ENCODE peak calls at places on chromosomes 2 and 18, in nine cellular contexts. T is upper lobe of right lung, J is lower leg skin, U is fibroblast of mammary gland, I is fibroblast of the aortic adventitia, D is fibroblast of lung, E is body of pancreas, H is dorsolateral prefrontal cortex, N is PC-9. G is an unnamed sample.

GRCh38 chr2:217555075-217555876 is 447.5 kb downstream of the TNS1 start:
- DNase-seq in H (no peak), T (no peak), N (no peak), U (no peak), I (peak; percentile 13), J (peak; percentile 20), E (no peak), D (peak; percentile 8), G (no peak)

GRCh38 chr2:226725096-226725495 is 74.5 kb downstream of the IRS1 start:
- DNase-seq in I (no peak), U (no peak), T (no peak), D (no peak), E (no peak), H (no peak), J (no peak), N (no peak), G (no peak)

GRCh38 chr2:4962419-4962818 is 729.8 kb upstream of the SOX11 start:
- DNase-seq in E (no peak), J (no peak), N (no peak), D (no peak), U (no peak), T (no peak), I (no peak), H (no peak), G (no peak)

GRCh38 chr18:26429535-26429934 is 118.8 kb downstream of the KCTD1 start:
- DNase-seq in D (peak; percentile 85), N (peak; percentile 75), U (peak; percentile 90), T (no peak), J (no peak), E (no peak), H (no peak), I (peak; percentile 73), G (peak; percentile 81)

GRCh38 chr2:150030440-150030839 is 442.9 kb upstream of the MMADHC start:
- DNase-seq in H (no peak), D (no peak), E (no peak), T (no peak), J (no peak), I (no peak), N (no peak), U (no peak), G (no peak)

GRCh38 chr2:2826621-2827020 is 495.5 kb upstream of the MYT1L start:
- DNase-seq in T (no peak), I (no peak), D (no peak), J (no peak), N (no peak), U (no peak), H (no peak), E (no peak), G (no peak)

GRCh38 chr2:170162261-170162612 is 15.7 kb upstream of the MYO3B start:
- DNase-seq in J (no peak), I (no peak), E (no peak), U (peak; percentile 51), N (peak; percentile 91), T (no peak), H (no peak), D (peak; percentile 63), G (no peak)

GRCh38 chr2:113124984-113125855 is 2.2 kb upstream of the IL1RN start:
- DNase-seq in H (no peak), I (no peak), D (no peak), N (no peak), T (no peak), E (no peak), U (peak; percentile 29), J (no peak), G (no peak)

GRCh38 chr2:212923393-212923792 is 228.0 kb downstream of the IKZF2 start:
- DNase-seq in H (no peak), U (no peak), J (no peak), T (no peak), D (no peak), I (no peak), E (no peak), N (peak; percentile 35), G (no peak)

GRCh38 chr2:219726916-219727315 is 99.5 kb downstream of the SLC4A3 start:
- DNase-seq in H (no peak), I (peak; percentile 50), E (no peak), T (no peak), N (no peak), U (no peak), D (no peak), J (no peak), G (peak; percentile 60)

GRCh38 chr2:53994735-53995538 is 24.1 kb upstream of the PSME4 start:
- DNase-seq in E (no peak), J (no peak), N (no peak), I (no peak), T (no peak), H (no peak), D (no peak), U (no peak), G (no peak)

GRCh38 chr2:157856157-157856455 is 20.0 kb downstream of the ACVR1 start:
- DNase-seq in I (peak; percentile 43), J (no peak), E (no peak), T (no peak), D (no peak), N (no peak), U (peak; percentile 51), H (no peak), G (no peak)

GRCh38 chr2:75788925-75789324 is 78.2 kb upstream of the GCFC2 start:
- DNase-seq in T (no peak), N (no peak), J (no peak), D (peak; percentile 43), I (no peak), E (no peak), U (no peak), H (no peak), G (peak; percentile 1)

GRCh38 chr2:218081695-218082094 is 12.6 kb downstream of the RUFY4 start:
- DNase-seq in H (no peak), U (peak; percentile 69), E (no peak), N (no peak), J (no peak), D (peak; percentile 67), I (peak; percentile 25), T (no peak), G (no peak)

GRCh38 chr2:60505240-60505639 is 48.2 kb downstream of the BCL11A start:
- DNase-seq in U (no peak), I (no peak), J (no peak), H (no peak), T (no peak), N (no peak), E (no peak), D (no peak), G (no peak)

GRCh38 chr2:214808961-214809750 is at the start of gene BARD1:
- DNase-seq in I (peak; percentile 53), E (peak; percentile 37), J (peak; percentile 62), N (peak; percentile 45), H (peak; percentile 38), U (peak; percentile 53), T (peak; percentile 78), D (peak; percentile 56), G (peak; percentile 70)

GRCh38 chr2:189255711-189256110 is 76.2 kb upstream of the COL5A2 start:
- DNase-seq in H (no peak), N (no peak), T (no peak), I (no peak), U (no peak), E (no peak), D (no peak), J (no peak), G (no peak)

GRCh38 chr2:150279673-150280072 is 207.8 kb downstream of the RND3 start:
- DNase-seq in E (no peak), U (no peak), H (no peak), N (no peak), J (no peak), D (no peak), I (no peak), T (no peak), G (peak; percentile 4)

GRCh38 chr2:159317392-159318088 is 31.0 kb upstream of the WDSUB1 start:
- DNase-seq in J (no peak), U (peak; percentile 31), N (no peak), I (no peak), T (no peak), H (no peak), E (no peak), D (peak; percentile 32), G (no peak)
- H3K4me3 ChIP-seq in J (no peak overlapping the region), U (no peak overlapping the region), N (no peak overlapping the region), I (no peak overlapping the region), T (no peak overlapping the region), H (no peak overlapping the region), E (no peak overlapping the region), D (no peak overlapping the region), G (no peak overlapping the region)

GRCh38 chr2:67694464-67694863 is 297.3 kb downstream of the ETAA1 start:
- DNase-seq in N (no peak), U (no peak), H (no peak), I (no peak), T (peak; percentile 62), E (no peak), D (no peak), J (no peak), G (peak; percentile 11)
- H3K4me3 ChIP-seq in N (no peak overlapping the region), U (no peak overlapping the region), H (no peak overlapping the region), I (no peak overlapping the region), T (no peak overlapping the region), E (no peak overlapping the region), D (no peak overlapping the region), J (no peak overlapping the region), G (no peak overlapping the region)

GRCh38 chr2:160399880-160400279 is 93.7 kb downstream of the RBMS1 start:
- DNase-seq in J (no peak), D (no peak), E (no peak), U (no peak), H (no peak), T (no peak), N (no peak), I (no peak), G (no peak)
- H3K4me3 ChIP-seq in J (no peak overlapping the region), D (no peak overlapping the region), E (no peak overlapping the region), U (no peak overlapping the region), H (no peak overlapping the region), T (no peak overlapping the region), N (no peak overlapping the region), I (peak overlapping the region; percentile 14), G (no peak overlapping the region)

DNA sequence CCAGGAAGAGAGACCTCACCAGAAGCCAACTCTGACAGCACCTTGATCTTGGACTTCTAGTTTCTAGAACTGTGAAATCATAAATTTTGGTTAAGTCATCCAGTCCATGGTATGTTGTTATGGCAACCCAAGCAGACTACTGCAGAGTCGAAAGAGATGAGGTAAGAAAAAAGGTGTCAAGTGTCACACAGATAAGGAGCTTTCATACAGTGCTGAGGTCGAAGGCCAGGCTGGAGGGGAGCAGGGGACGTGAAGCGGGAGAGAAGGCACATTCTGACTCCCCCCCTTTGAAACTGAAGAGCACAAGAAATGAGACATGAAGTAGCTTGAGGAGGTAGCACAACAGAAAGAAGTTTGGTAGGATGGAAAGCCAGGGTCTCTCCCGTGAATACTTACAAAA is 110.4 kb downstream of the ALK start:
- DNase-seq in J (no peak), U (no peak), H (no peak), N (no peak), E (no peak), D (peak; percentile 59), T (no peak), I (no peak), G (no peak)
- H3K4me3 ChIP-seq in J (no peak overlapping the region), U (no peak overlapping the region), H (no peak overlapping the region), N (no peak overlapping the region), E (no peak overlapping the region), D (no peak overlapping the region), T (no peak overlapping the region), I (no peak overlapping the region), G (no peak overlapping the region)

GRCh38 chr18:75010260-75010659 is 198.7 kb downstream of the PTGR3 start:
- DNase-seq in U (no peak), D (no peak), I (no peak), E (no peak), H (no peak), T (no peak), J (no peak), N (no peak), G (no peak)
- H3K4me3 ChIP-seq in U (no peak overlapping the region), D (no peak overlapping the region), I (no peak overlapping the region), E (no peak overlapping the region), H (no peak overlapping the region), T (no peak overlapping the region), J (no peak overlapping the region), N (no peak overlapping the region), G (no peak overlapping the region)

G was measured in cardiac muscle cell.